ENCODE peak calls at places on chromosome 20, in six cellular contexts. F, D, C, W, Y and S are unnamed samples.

GRCh38 chr20:50713677-50714101 is 17.7 kb upstream of the PARD6B start:
- DNase-seq in F (no peak), D (peak), C (no peak), W (no peak), Y (no peak), S (no peak)

GRCh38 chr20:58852559-58853271 is at the start of gene GNAS:
- DNase-seq in F (peak), D (peak), C (no peak), W (no peak), Y (no peak), S (peak)

GRCh38 chr20:3199976-3200755 is 4.3 kb downstream of the DDRGK1 start:
- DNase-seq in F (no peak), D (no peak), C (no peak), W (no peak), Y (no peak), S (no peak)

GRCh38 chr20:47079047-47079446 is 184.4 kb downstream of the EYA2 start:
- DNase-seq in F (no peak), D (no peak), C (no peak), W (no peak), Y (no peak), S (no peak)

GRCh38 chr20:9590189-9590588 is 75.8 kb downstream of the LAMP5 start:
- DNase-seq in F (no peak), D (peak), C (no peak), W (no peak), Y (no peak), S (no peak)

GRCh38 chr20:4677846-4678245 is 43.9 kb upstream of the PRND start:
- DNase-seq in F (no peak), D (peak), C (no peak), W (no peak), Y (no peak), S (no peak)

GRCh38 chr20:21102691-21103311 is 3.4 kb downstream of the LINC00237 start:
- DNase-seq in F (no peak), D (no peak), C (no peak), W (no peak), Y (no peak), S (peak)

GRCh38 chr20:483791-484644 is 21.7 kb upstream of the TBC1D20 start:
- DNase-seq in F (no peak), D (no peak), C (no peak), W (no peak), Y (no peak), S (peak)

GRCh38 chr20:39206899-39207564 is 244.9 kb downstream of the DHX35 start:
- DNase-seq in F (no peak), D (no peak), C (no peak), W (no peak), Y (no peak), S (no peak)

GRCh38 chr20:62805365-62805710 is 703 bp downstream of the OGFR start:
- DNase-seq in F (no peak), D (peak), C (no peak), W (no peak), Y (no peak), S (no peak)

GRCh38 chr20:46401478-46401860 is 4.9 kb downstream of the ELMO2 start:
- DNase-seq in F (no peak), D (no peak), C (no peak), W (no peak), Y (no peak), S (no peak)

GRCh38 chr20:63065911-63066310 is 59.1 kb upstream of the BHLHE23 start:
- DNase-seq in F (no peak), D (no peak), C (no peak), W (no peak), Y (no peak), S (no peak)

GRCh38 chr20:48604936-48605335 is 222.9 kb downstream of the PREX1 start:
- DNase-seq in F (no peak), D (no peak), C (no peak), W (no peak), Y (no peak), S (no peak)

GRCh38 chr20:46050885-46051284 is 21.9 kb downstream of the SLC12A5 start:
- DNase-seq in F (no peak), D (no peak), C (no peak), W (no peak), Y (no peak), S (no peak)

GRCh38 chr20:3420211-3420707 is 12.8 kb upstream of the DNAAF9 start:
- DNase-seq in F (no peak), D (peak), C (no peak), W (no peak), Y (no peak), S (peak)

GRCh38 chr20:46022411-46023147 is 6.4 kb upstream of the SLC12A5 start:
- DNase-seq in F (peak), D (peak), C (no peak), W (peak), Y (peak), S (peak)

GRCh38 chr20:33668087-33668790 is 1.5 kb downstream of the ACTL10 start:
- DNase-seq in F (peak), D (no peak), C (no peak), W (peak), Y (peak), S (no peak)

GRCh38 chr20:45987108-45987780 is 15.2 kb upstream of the ZNF335 start:
- DNase-seq in F (peak), D (peak), C (no peak), W (peak), Y (peak), S (peak)

GRCh38 chr20:38727602-38728236 is 3.4 kb downstream of the SLC32A1 start:
- DNase-seq in F (no peak), D (no peak), C (no peak), W (no peak), Y (no peak), S (no peak)

GRCh38 chr20:47809561-47809960 is 24.3 kb upstream of the SULF2 start:
- DNase-seq in F (no peak), D (no peak), C (no peak), W (no peak), Y (no peak), S (no peak)

GRCh38 chr20:64194269-64194668 is 30.0 kb downstream of the MYT1 start:
- DNase-seq in F (no peak), D (no peak), C (no peak), W (no peak), Y (no peak), S (peak)

GRCh38 chr20:309306-309840 is 12.0 kb downstream of the ZCCHC3 start:
- DNase-seq in F (no peak), D (peak), C (no peak), W (no peak), Y (no peak), S (no peak)

GRCh38 chr20:25372584-25373336 is 17.9 kb downstream of the ABHD12 start:
- DNase-seq in F (no peak), D (peak), C (no peak), W (peak), Y (no peak), S (no peak)